ENCODE peak calls at places on chromosomes 16 and 17, in eight cellular contexts. One of them, this sample, is unnamed.

GRCh38 chr17:66906321-66907278 is 57.9 kb upstream of the CACNG4 start:
- DNase-seq in naive thymus-derived CD4-positive, alpha-beta T cell: peak
- DNase-seq in CD4-positive, alpha-beta memory T cell: peak
- DNase-seq in left ventricle myocardium inferior: peak
- DNase-seq in HCEC 1CT: peak
- DNase-seq in A172: peak
- DNase-seq in skeletal muscle cell: peak
- DNase-seq in naive thymus-derived CD8-positive, alpha-beta T cell: peak
- DNase-seq in this sample: peak

GRCh38 chr16:79437764-79438728 is 162.5 kb downstream of the MAF start:
- DNase-seq in naive thymus-derived CD4-positive, alpha-beta T cell: no peak
- DNase-seq in CD4-positive, alpha-beta memory T cell: no peak
- DNase-seq in left ventricle myocardium inferior: peak
- DNase-seq in HCEC 1CT: no peak
- DNase-seq in A172: no peak
- DNase-seq in skeletal muscle cell: no peak
- DNase-seq in naive thymus-derived CD8-positive, alpha-beta T cell: no peak
- DNase-seq in this sample: no peak

GRCh38 chr17:44983563-44983962 is 15.5 kb upstream of the C1QL1 start:
- DNase-seq in naive thymus-derived CD4-positive, alpha-beta T cell: no peak
- DNase-seq in CD4-positive, alpha-beta memory T cell: no peak
- DNase-seq in left ventricle myocardium inferior: peak
- DNase-seq in HCEC 1CT: no peak
- DNase-seq in A172: no peak
- DNase-seq in skeletal muscle cell: no peak
- DNase-seq in naive thymus-derived CD8-positive, alpha-beta T cell: no peak
- DNase-seq in this sample: no peak

GRCh38 chr16:80806957-80807356 is 2.6 kb upstream of the CDYL2 start:
- DNase-seq in naive thymus-derived CD4-positive, alpha-beta T cell: no peak
- DNase-seq in CD4-positive, alpha-beta memory T cell: peak
- DNase-seq in left ventricle myocardium inferior: no peak
- DNase-seq in HCEC 1CT: no peak
- DNase-seq in A172: peak
- DNase-seq in skeletal muscle cell: peak
- DNase-seq in naive thymus-derived CD8-positive, alpha-beta T cell: no peak
- DNase-seq in this sample: peak

GRCh38 chr17:35913611-35914010 is 17.0 kb downstream of the RDM1 start:
- DNase-seq in naive thymus-derived CD4-positive, alpha-beta T cell: no peak
- DNase-seq in CD4-positive, alpha-beta memory T cell: no peak
- DNase-seq in left ventricle myocardium inferior: no peak
- DNase-seq in HCEC 1CT: no peak
- DNase-seq in A172: no peak
- DNase-seq in skeletal muscle cell: no peak
- DNase-seq in naive thymus-derived CD8-positive, alpha-beta T cell: no peak
- DNase-seq in this sample: no peak

GRCh38 chr16:28974007-28974436 is 556 bp upstream of the SPNS1 start:
- DNase-seq in naive thymus-derived CD4-positive, alpha-beta T cell: no peak
- DNase-seq in CD4-positive, alpha-beta memory T cell: no peak
- DNase-seq in left ventricle myocardium inferior: peak
- DNase-seq in HCEC 1CT: peak
- DNase-seq in A172: peak
- DNase-seq in skeletal muscle cell: peak
- DNase-seq in naive thymus-derived CD8-positive, alpha-beta T cell: peak
- DNase-seq in this sample: peak

GRCh38 chr16:11405331-11406176 is 60.3 kb downstream of the RMI2 start:
- DNase-seq in naive thymus-derived CD4-positive, alpha-beta T cell: peak
- DNase-seq in CD4-positive, alpha-beta memory T cell: peak
- DNase-seq in left ventricle myocardium inferior: no peak
- DNase-seq in HCEC 1CT: peak
- DNase-seq in A172: peak
- DNase-seq in skeletal muscle cell: no peak
- DNase-seq in naive thymus-derived CD8-positive, alpha-beta T cell: peak
- DNase-seq in this sample: peak

GRCh38 chr16:56317998-56318912 is 107.1 kb downstream of the AMFR start:
- DNase-seq in naive thymus-derived CD4-positive, alpha-beta T cell: peak
- DNase-seq in CD4-positive, alpha-beta memory T cell: peak
- DNase-seq in left ventricle myocardium inferior: peak
- DNase-seq in HCEC 1CT: peak
- DNase-seq in A172: peak
- DNase-seq in skeletal muscle cell: peak
- DNase-seq in naive thymus-derived CD8-positive, alpha-beta T cell: peak
- DNase-seq in this sample: peak

GRCh38 chr17:1484060-1484535 is 8.4 kb downstream of the MYO1C start:
- DNase-seq in naive thymus-derived CD4-positive, alpha-beta T cell: no peak
- DNase-seq in CD4-positive, alpha-beta memory T cell: no peak
- DNase-seq in left ventricle myocardium inferior: no peak
- DNase-seq in HCEC 1CT: no peak
- DNase-seq in A172: no peak
- DNase-seq in skeletal muscle cell: no peak
- DNase-seq in naive thymus-derived CD8-positive, alpha-beta T cell: no peak
- DNase-seq in this sample: no peak

GRCh38 chr17:42075789-42076188 is 22.5 kb downstream of the ZNF385C start:
- DNase-seq in naive thymus-derived CD4-positive, alpha-beta T cell: no peak
- DNase-seq in CD4-positive, alpha-beta memory T cell: no peak
- DNase-seq in left ventricle myocardium inferior: no peak
- DNase-seq in HCEC 1CT: no peak
- DNase-seq in A172: no peak
- DNase-seq in skeletal muscle cell: no peak
- DNase-seq in naive thymus-derived CD8-positive, alpha-beta T cell: no peak
- DNase-seq in this sample: no peak

GRCh38 chr16:88769617-88770458 is 15.2 kb downstream of the PIEZO1 start:
- DNase-seq in naive thymus-derived CD4-positive, alpha-beta T cell: no peak
- DNase-seq in CD4-positive, alpha-beta memory T cell: no peak
- DNase-seq in left ventricle myocardium inferior: no peak
- DNase-seq in HCEC 1CT: no peak
- DNase-seq in A172: peak
- DNase-seq in skeletal muscle cell: no peak
- DNase-seq in naive thymus-derived CD8-positive, alpha-beta T cell: no peak
- DNase-seq in this sample: peak

GRCh38 chr17:57928898-57929297 is 26.3 kb downstream of the CUEDC1 start:
- DNase-seq in naive thymus-derived CD4-positive, alpha-beta T cell: no peak
- DNase-seq in CD4-positive, alpha-beta memory T cell: no peak
- DNase-seq in left ventricle myocardium inferior: no peak
- DNase-seq in HCEC 1CT: no peak
- DNase-seq in A172: no peak
- DNase-seq in skeletal muscle cell: no peak
- DNase-seq in naive thymus-derived CD8-positive, alpha-beta T cell: no peak
- DNase-seq in this sample: no peak

GRCh38 chr17:9115446-9116265 is 94.3 kb downstream of the NTN1 start:
- DNase-seq in naive thymus-derived CD4-positive, alpha-beta T cell: peak
- DNase-seq in CD4-positive, alpha-beta memory T cell: peak
- DNase-seq in left ventricle myocardium inferior: peak
- DNase-seq in HCEC 1CT: peak
- DNase-seq in A172: peak
- DNase-seq in skeletal muscle cell: no peak
- DNase-seq in naive thymus-derived CD8-positive, alpha-beta T cell: peak
- DNase-seq in this sample: no peak

GRCh38 chr17:76772842-76773521 is 35.1 kb downstream of the MFSD11 start:
- DNase-seq in naive thymus-derived CD4-positive, alpha-beta T cell: peak
- DNase-seq in CD4-positive, alpha-beta memory T cell: peak
- DNase-seq in left ventricle myocardium inferior: no peak
- DNase-seq in HCEC 1CT: peak
- DNase-seq in A172: peak
- DNase-seq in skeletal muscle cell: peak
- DNase-seq in naive thymus-derived CD8-positive, alpha-beta T cell: peak
- DNase-seq in this sample: peak

GRCh38 chr16:57938936-57939871 is 31.7 kb downstream of the CNGB1 start:
- DNase-seq in naive thymus-derived CD4-positive, alpha-beta T cell: no peak
- DNase-seq in CD4-positive, alpha-beta memory T cell: no peak
- DNase-seq in left ventricle myocardium inferior: peak
- DNase-seq in HCEC 1CT: peak
- DNase-seq in A172: peak
- DNase-seq in skeletal muscle cell: no peak
- DNase-seq in naive thymus-derived CD8-positive, alpha-beta T cell: no peak
- DNase-seq in this sample: peak

GRCh38 chr16:89166696-89167424 is 4.7 kb upstream of the CDH15 start:
- DNase-seq in naive thymus-derived CD4-positive, alpha-beta T cell: peak
- DNase-seq in CD4-positive, alpha-beta memory T cell: no peak
- DNase-seq in left ventricle myocardium inferior: no peak
- DNase-seq in HCEC 1CT: no peak
- DNase-seq in A172: no peak
- DNase-seq in skeletal muscle cell: no peak
- DNase-seq in naive thymus-derived CD8-positive, alpha-beta T cell: no peak
- DNase-seq in this sample: no peak

GRCh38 chr16:84717484-84717883 is 17.7 kb downstream of the USP10 start:
- DNase-seq in naive thymus-derived CD4-positive, alpha-beta T cell: no peak
- DNase-seq in CD4-positive, alpha-beta memory T cell: no peak
- DNase-seq in left ventricle myocardium inferior: no peak
- DNase-seq in HCEC 1CT: no peak
- DNase-seq in A172: no peak
- DNase-seq in skeletal muscle cell: no peak
- DNase-seq in naive thymus-derived CD8-positive, alpha-beta T cell: no peak
- DNase-seq in this sample: peak

GRCh38 chr17:67056746-67057490 is 12.6 kb downstream of the CACNG1 start:
- DNase-seq in naive thymus-derived CD4-positive, alpha-beta T cell: no peak
- DNase-seq in CD4-positive, alpha-beta memory T cell: no peak
- DNase-seq in left ventricle myocardium inferior: no peak
- DNase-seq in HCEC 1CT: no peak
- DNase-seq in A172: no peak
- DNase-seq in skeletal muscle cell: no peak
- DNase-seq in naive thymus-derived CD8-positive, alpha-beta T cell: no peak
- DNase-seq in this sample: no peak

GRCh38 chr16:48911700-48912099 is 301.7 kb upstream of the N4BP1 start:
- DNase-seq in naive thymus-derived CD4-positive, alpha-beta T cell: no peak
- DNase-seq in CD4-positive, alpha-beta memory T cell: no peak
- DNase-seq in left ventricle myocardium inferior: no peak
- DNase-seq in HCEC 1CT: peak
- DNase-seq in A172: no peak
- DNase-seq in skeletal muscle cell: no peak
- DNase-seq in naive thymus-derived CD8-positive, alpha-beta T cell: no peak
- DNase-seq in this sample: peak

GRCh38 chr17:46099865-46100264 is 93.4 kb downstream of the KANSL1 start:
- DNase-seq in naive thymus-derived CD4-positive, alpha-beta T cell: no peak
- DNase-seq in CD4-positive, alpha-beta memory T cell: no peak
- DNase-seq in left ventricle myocardium inferior: no peak
- DNase-seq in HCEC 1CT: no peak
- DNase-seq in A172: no peak
- DNase-seq in skeletal muscle cell: no peak
- DNase-seq in naive thymus-derived CD8-positive, alpha-beta T cell: no peak
- DNase-seq in this sample: peak

GRCh38 chr17:80650751-80651173 is 106.1 kb downstream of the RPTOR start:
- DNase-seq in naive thymus-derived CD4-positive, alpha-beta T cell: no peak
- DNase-seq in CD4-positive, alpha-beta memory T cell: no peak
- DNase-seq in left ventricle myocardium inferior: no peak
- DNase-seq in HCEC 1CT: no peak
- DNase-seq in A172: no peak
- DNase-seq in skeletal muscle cell: no peak
- DNase-seq in naive thymus-derived CD8-positive, alpha-beta T cell: no peak
- DNase-seq in this sample: no peak

GRCh38 chr17:1673041-1673790 is 11.5 kb downstream of the PRPF8 start:
- DNase-seq in naive thymus-derived CD4-positive, alpha-beta T cell: no peak
- DNase-seq in CD4-positive, alpha-beta memory T cell: peak
- DNase-seq in left ventricle myocardium inferior: no peak
- DNase-seq in HCEC 1CT: no peak
- DNase-seq in A172: peak
- DNase-seq in skeletal muscle cell: no peak
- DNase-seq in naive thymus-derived CD8-positive, alpha-beta T cell: no peak
- DNase-seq in this sample: no peak

GRCh38 chr16:4182581-4183257 is 59.2 kb downstream of the SRL start:
- DNase-seq in naive thymus-derived CD4-positive, alpha-beta T cell: no peak
- DNase-seq in CD4-positive, alpha-beta memory T cell: no peak
- DNase-seq in left ventricle myocardium inferior: no peak
- DNase-seq in HCEC 1CT: no peak
- DNase-seq in A172: no peak
- DNase-seq in skeletal muscle cell: no peak
- DNase-seq in naive thymus-derived CD8-positive, alpha-beta T cell: no peak
- DNase-seq in this sample: no peak

GRCh38 chr17:16419074-16419928 is 3.9 kb downstream of the TRPV2 start:
- DNase-seq in naive thymus-derived CD4-positive, alpha-beta T cell: no peak
- DNase-seq in CD4-positive, alpha-beta memory T cell: no peak
- DNase-seq in left ventricle myocardium inferior: no peak
- DNase-seq in HCEC 1CT: peak
- DNase-seq in A172: peak
- DNase-seq in skeletal muscle cell: peak
- DNase-seq in naive thymus-derived CD8-positive, alpha-beta T cell: no peak
- DNase-seq in this sample: peak

GRCh38 chr16:3861808-3862451 is 18.6 kb downstream of the CREBBP start:
- DNase-seq in naive thymus-derived CD4-positive, alpha-beta T cell: no peak
- DNase-seq in CD4-positive, alpha-beta memory T cell: no peak
- DNase-seq in left ventricle myocardium inferior: no peak
- DNase-seq in HCEC 1CT: peak
- DNase-seq in A172: peak
- DNase-seq in skeletal muscle cell: no peak
- DNase-seq in naive thymus-derived CD8-positive, alpha-beta T cell: no peak
- DNase-seq in this sample: no peak

GRCh38 chr16:9090101-9090959 is 1.1 kb upstream of the HAPSTR1 start:
- DNase-seq in naive thymus-derived CD4-positive, alpha-beta T cell: peak
- DNase-seq in CD4-positive, alpha-beta memory T cell: peak
- DNase-seq in left ventricle myocardium inferior: peak
- DNase-seq in HCEC 1CT: no peak
- DNase-seq in A172: no peak
- DNase-seq in skeletal muscle cell: no peak
- DNase-seq in naive thymus-derived CD8-positive, alpha-beta T cell: peak
- DNase-seq in this sample: peak

GRCh38 chr16:72042157-72042660 is 12.1 kb upstream of the HP start:
- DNase-seq in naive thymus-derived CD4-positive, alpha-beta T cell: no peak
- DNase-seq in CD4-positive, alpha-beta memory T cell: no peak
- DNase-seq in left ventricle myocardium inferior: no peak
- DNase-seq in HCEC 1CT: no peak
- DNase-seq in A172: peak
- DNase-seq in skeletal muscle cell: peak
- DNase-seq in naive thymus-derived CD8-positive, alpha-beta T cell: no peak
- DNase-seq in this sample: no peak

GRCh38 chr16:80375973-80376372 is 164.8 kb upstream of the DYNLRB2 start:
- DNase-seq in naive thymus-derived CD4-positive, alpha-beta T cell: no peak
- DNase-seq in CD4-positive, alpha-beta memory T cell: no peak
- DNase-seq in left ventricle myocardium inferior: no peak
- DNase-seq in HCEC 1CT: no peak
- DNase-seq in A172: no peak
- DNase-seq in skeletal muscle cell: no peak
- DNase-seq in naive thymus-derived CD8-positive, alpha-beta T cell: no peak
- DNase-seq in this sample: no peak